ENCODE peak calls at places on chromosomes 3 and 15, in nine cellular contexts. One of them, this sample, is unnamed. For H3K27me3, the result is how much of the 10 kb centered on the place peaks cover.

GRCh38 chr3:169298247-169298992 is 365.1 kb downstream of the MECOM start:
- DNase-seq in heart right ventricle: no peak
- DNase-seq in aorta: no peak
- DNase-seq in colonic mucosa: peak
- DNase-seq in psoas muscle: no peak
- DNase-seq in HCT116: no peak
- DNase-seq in CD4-positive, alpha-beta memory T cell: no peak
- DNase-seq in upper lobe of right lung: no peak
- DNase-seq in GM23248: no peak
- DNase-seq in this sample: no peak

GRCh38 chr15:69265347-69265955 is 33.3 kb upstream of the PAQR5 start:
- DNase-seq in HCT116: peak
- DNase-seq in aorta: no peak
- DNase-seq in heart right ventricle: no peak
- DNase-seq in GM23248: peak
- DNase-seq in colonic mucosa: no peak
- DNase-seq in CD4-positive, alpha-beta memory T cell: no peak
- DNase-seq in upper lobe of right lung: no peak
- DNase-seq in psoas muscle: no peak
- DNase-seq in this sample: no peak

GRCh38 chr3:50264964-50265485 is 3.9 kb upstream of the SEMA3B start:
- DNase-seq in colonic mucosa: no peak
- DNase-seq in GM23248: no peak
- DNase-seq in psoas muscle: no peak
- DNase-seq in aorta: no peak
- DNase-seq in upper lobe of right lung: no peak
- DNase-seq in CD4-positive, alpha-beta memory T cell: peak
- DNase-seq in HCT116: peak
- DNase-seq in heart right ventricle: peak
- DNase-seq in this sample: no peak

GRCh38 chr15:66653852-66654251 is 48.2 kb upstream of the SMAD6 start:
- DNase-seq in aorta: no peak
- DNase-seq in upper lobe of right lung: no peak
- DNase-seq in psoas muscle: no peak
- DNase-seq in HCT116: no peak
- DNase-seq in heart right ventricle: no peak
- DNase-seq in GM23248: no peak
- DNase-seq in CD4-positive, alpha-beta memory T cell: no peak
- DNase-seq in colonic mucosa: no peak
- DNase-seq in this sample: no peak

GRCh38 chr3:54424283-54424682 is 301.9 kb downstream of the CACNA2D3 start:
- DNase-seq in colonic mucosa: no peak
- DNase-seq in HCT116: no peak
- DNase-seq in GM23248: no peak
- DNase-seq in upper lobe of right lung: no peak
- DNase-seq in CD4-positive, alpha-beta memory T cell: no peak
- DNase-seq in psoas muscle: no peak
- DNase-seq in aorta: no peak
- DNase-seq in heart right ventricle: no peak
- DNase-seq in this sample: no peak

GRCh38 chr15:58549013-58549779 is 117.4 kb downstream of the LIPC start:
- DNase-seq in heart right ventricle: no peak
- DNase-seq in upper lobe of right lung: no peak
- DNase-seq in HCT116: no peak
- DNase-seq in psoas muscle: no peak
- DNase-seq in CD4-positive, alpha-beta memory T cell: no peak
- DNase-seq in GM23248: no peak
- DNase-seq in colonic mucosa: no peak
- DNase-seq in aorta: peak
- DNase-seq in this sample: no peak

GRCh38 chr3:167001374-167001773 is 378.7 kb downstream of the ZBBX start:
- DNase-seq in upper lobe of right lung: no peak
- DNase-seq in HCT116: no peak
- DNase-seq in psoas muscle: no peak
- DNase-seq in CD4-positive, alpha-beta memory T cell: no peak
- DNase-seq in aorta: no peak
- DNase-seq in colonic mucosa: no peak
- DNase-seq in heart right ventricle: no peak
- DNase-seq in GM23248: no peak
- DNase-seq in this sample: no peak

GRCh38 chr3:190596341-190597285 is 82.7 kb downstream of the IL1RAP start:
- DNase-seq in HCT116: no peak
- DNase-seq in heart right ventricle: no peak
- DNase-seq in aorta: no peak
- DNase-seq in colonic mucosa: no peak
- DNase-seq in upper lobe of right lung: no peak
- DNase-seq in psoas muscle: no peak
- DNase-seq in GM23248: peak
- DNase-seq in CD4-positive, alpha-beta memory T cell: no peak
- DNase-seq in this sample: no peak

GRCh38 chr15:77688270-77689058 is 55.8 kb upstream of the LINGO1 start:
- DNase-seq in heart right ventricle: no peak
- DNase-seq in psoas muscle: peak
- DNase-seq in upper lobe of right lung: no peak
- DNase-seq in CD4-positive, alpha-beta memory T cell: no peak
- DNase-seq in colonic mucosa: no peak
- DNase-seq in GM23248: no peak
- DNase-seq in aorta: no peak
- DNase-seq in HCT116: no peak
- DNase-seq in this sample: no peak

GRCh38 chr15:77693576-77693975 is 60.9 kb upstream of the LINGO1 start:
- DNase-seq in HCT116: no peak
- DNase-seq in GM23248: no peak
- DNase-seq in upper lobe of right lung: no peak
- DNase-seq in psoas muscle: peak
- DNase-seq in heart right ventricle: no peak
- DNase-seq in colonic mucosa: no peak
- DNase-seq in CD4-positive, alpha-beta memory T cell: no peak
- DNase-seq in aorta: no peak
- DNase-seq in this sample: no peak

GRCh38 chr15:77692614-77693013 is 59.9 kb upstream of the LINGO1 start:
- DNase-seq in heart right ventricle: no peak
- DNase-seq in colonic mucosa: no peak
- DNase-seq in CD4-positive, alpha-beta memory T cell: no peak
- DNase-seq in upper lobe of right lung: no peak
- DNase-seq in aorta: no peak
- DNase-seq in psoas muscle: peak
- DNase-seq in GM23248: no peak
- DNase-seq in HCT116: no peak
- DNase-seq in this sample: no peak

GRCh38 chr15:77689821-77690220 is 57.1 kb upstream of the LINGO1 start:
- DNase-seq in aorta: no peak
- DNase-seq in CD4-positive, alpha-beta memory T cell: no peak
- DNase-seq in colonic mucosa: no peak
- DNase-seq in psoas muscle: no peak
- DNase-seq in upper lobe of right lung: no peak
- DNase-seq in heart right ventricle: no peak
- DNase-seq in GM23248: no peak
- DNase-seq in HCT116: no peak
- DNase-seq in this sample: no peak

GRCh38 chr15:77691607-77692006 is 58.9 kb upstream of the LINGO1 start:
- DNase-seq in aorta: no peak
- DNase-seq in colonic mucosa: no peak
- DNase-seq in CD4-positive, alpha-beta memory T cell: no peak
- DNase-seq in HCT116: no peak
- DNase-seq in GM23248: no peak
- DNase-seq in psoas muscle: no peak
- DNase-seq in heart right ventricle: no peak
- DNase-seq in upper lobe of right lung: no peak
- DNase-seq in this sample: no peak
- H3K27me3 ChIP-seq in aorta: under half
- H3K27me3 ChIP-seq in colonic mucosa: under half
- H3K27me3 ChIP-seq in CD4-positive, alpha-beta memory T cell: under half
- H3K27me3 ChIP-seq in HCT116: under half
- H3K27me3 ChIP-seq in GM23248: under half
- H3K27me3 ChIP-seq in psoas muscle: under half
- H3K27me3 ChIP-seq in heart right ventricle: half or more
- H3K27me3 ChIP-seq in upper lobe of right lung: half or more
- H3K27me3 ChIP-seq in this sample: under half

GRCh38 chr15:94403246-94403824 is 172.0 kb downstream of the MCTP2 start:
- DNase-seq in colonic mucosa: no peak
- DNase-seq in upper lobe of right lung: no peak
- DNase-seq in HCT116: no peak
- DNase-seq in psoas muscle: no peak
- DNase-seq in aorta: no peak
- DNase-seq in GM23248: no peak
- DNase-seq in heart right ventricle: no peak
- DNase-seq in CD4-positive, alpha-beta memory T cell: no peak
- DNase-seq in this sample: no peak

GRCh38 chr15:94395626-94396025 is 164.3 kb downstream of the MCTP2 start:
- DNase-seq in HCT116: no peak
- DNase-seq in heart right ventricle: no peak
- DNase-seq in colonic mucosa: no peak
- DNase-seq in CD4-positive, alpha-beta memory T cell: no peak
- DNase-seq in upper lobe of right lung: no peak
- DNase-seq in GM23248: peak
- DNase-seq in aorta: no peak
- DNase-seq in psoas muscle: no peak
- DNase-seq in this sample: no peak

GRCh38 chr15:94404733-94405283 is 173.4 kb downstream of the MCTP2 start:
- DNase-seq in upper lobe of right lung: no peak
- DNase-seq in psoas muscle: no peak
- DNase-seq in aorta: no peak
- DNase-seq in heart right ventricle: no peak
- DNase-seq in colonic mucosa: no peak
- DNase-seq in GM23248: no peak
- DNase-seq in HCT116: no peak
- DNase-seq in CD4-positive, alpha-beta memory T cell: no peak
- DNase-seq in this sample: no peak

GRCh38 chr15:94397377-94397776 is 166.0 kb downstream of the MCTP2 start:
- DNase-seq in GM23248: no peak
- DNase-seq in upper lobe of right lung: no peak
- DNase-seq in colonic mucosa: no peak
- DNase-seq in heart right ventricle: no peak
- DNase-seq in aorta: no peak
- DNase-seq in psoas muscle: no peak
- DNase-seq in HCT116: no peak
- DNase-seq in CD4-positive, alpha-beta memory T cell: no peak
- DNase-seq in this sample: no peak

DNA sequence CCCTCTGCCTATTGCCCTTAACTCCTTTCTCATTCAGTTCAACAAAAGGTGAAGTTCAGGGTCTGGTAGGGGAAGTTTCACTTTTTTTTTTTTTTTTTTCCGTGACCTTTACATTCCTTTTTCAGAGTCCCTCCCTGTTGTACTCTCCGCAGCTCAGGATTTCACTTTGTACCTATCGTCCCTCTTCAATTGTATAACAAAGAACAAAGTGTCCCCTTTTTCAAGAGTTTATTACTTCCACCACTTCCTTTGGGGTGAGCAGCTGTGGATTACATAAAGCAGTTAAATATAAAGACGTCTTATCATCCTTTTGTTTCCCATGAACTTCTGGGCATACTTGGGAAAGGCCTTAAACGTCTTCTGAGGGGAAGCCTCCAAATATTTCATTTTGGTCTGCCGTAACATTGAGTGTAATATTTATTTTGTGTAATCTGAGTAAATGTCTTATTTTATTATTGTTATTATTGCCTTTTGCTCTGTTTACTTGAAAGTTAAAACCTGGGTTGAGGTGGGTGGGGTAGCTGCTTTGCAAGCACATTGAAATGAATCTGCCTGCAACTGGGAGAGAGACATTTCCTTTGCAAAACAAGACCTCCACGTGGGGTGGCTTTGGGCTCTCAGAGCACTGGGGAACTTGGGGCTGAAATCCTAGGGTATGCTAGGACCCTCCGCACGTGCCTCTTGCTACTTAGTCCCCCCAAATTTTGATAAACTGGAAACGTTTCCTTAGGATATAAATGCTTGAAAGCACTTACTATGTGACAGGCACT is 169.3 kb downstream of the MCTP2 start:
- DNase-seq in heart right ventricle: no peak
- DNase-seq in HCT116: no peak
- DNase-seq in GM23248: no peak
- DNase-seq in upper lobe of right lung: no peak
- DNase-seq in aorta: no peak
- DNase-seq in CD4-positive, alpha-beta memory T cell: no peak
- DNase-seq in colonic mucosa: no peak
- DNase-seq in psoas muscle: no peak
- DNase-seq in this sample: no peak
- H3K4me3 ChIP-seq in heart right ventricle: no peak
- H3K4me3 ChIP-seq in HCT116: no peak
- H3K4me3 ChIP-seq in GM23248: no peak
- H3K4me3 ChIP-seq in upper lobe of right lung: no peak
- H3K4me3 ChIP-seq in aorta: no peak
- H3K4me3 ChIP-seq in CD4-positive, alpha-beta memory T cell: no peak
- H3K4me3 ChIP-seq in colonic mucosa: no peak
- H3K4me3 ChIP-seq in psoas muscle: no peak
- H3K4me3 ChIP-seq in this sample: no peak

DNA sequence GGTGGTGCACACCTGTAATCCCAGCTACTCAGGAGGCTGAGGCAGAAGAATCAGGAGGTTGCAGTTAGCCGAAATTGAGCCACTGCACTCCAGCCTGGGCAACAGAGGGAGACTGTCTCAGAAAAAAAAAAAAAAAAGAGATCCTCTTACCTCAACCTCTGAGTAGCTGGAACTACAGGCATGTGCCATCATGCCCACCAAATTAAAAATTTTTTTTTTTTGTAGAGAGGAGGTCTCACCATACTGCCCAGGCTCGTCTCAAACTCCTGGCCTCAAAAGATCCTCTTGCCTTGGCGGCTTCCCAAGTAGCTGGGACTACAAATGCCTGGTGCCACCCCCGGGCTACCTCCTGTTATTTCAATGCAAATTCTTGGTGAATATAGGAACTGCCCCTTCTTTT is 1.5 kb downstream of the UMPS start:
- DNase-seq in colonic mucosa: no peak
- DNase-seq in heart right ventricle: no peak
- DNase-seq in upper lobe of right lung: no peak
- DNase-seq in aorta: no peak
- DNase-seq in GM23248: no peak
- DNase-seq in CD4-positive, alpha-beta memory T cell: no peak
- DNase-seq in HCT116: no peak
- DNase-seq in psoas muscle: no peak
- DNase-seq in this sample: no peak
- H3K27me3 ChIP-seq in colonic mucosa: under half
- H3K27me3 ChIP-seq in heart right ventricle: under half
- H3K27me3 ChIP-seq in upper lobe of right lung: under half
- H3K27me3 ChIP-seq in aorta: under half
- H3K27me3 ChIP-seq in GM23248: under half
- H3K27me3 ChIP-seq in CD4-positive, alpha-beta memory T cell: under half
- H3K27me3 ChIP-seq in HCT116: under half
- H3K27me3 ChIP-seq in psoas muscle: under half
- H3K27me3 ChIP-seq in this sample: under half

GRCh38 chr3:175274056-175274455 is 414.9 kb downstream of the NAALADL2 start:
- DNase-seq in colonic mucosa: no peak
- DNase-seq in heart right ventricle: no peak
- DNase-seq in aorta: no peak
- DNase-seq in psoas muscle: no peak
- DNase-seq in HCT116: no peak
- DNase-seq in upper lobe of right lung: no peak
- DNase-seq in GM23248: no peak
- DNase-seq in CD4-positive, alpha-beta memory T cell: no peak
- DNase-seq in this sample: no peak

GRCh38 chr3:175269394-175269793 is 410.3 kb downstream of the NAALADL2 start:
- DNase-seq in aorta: no peak
- DNase-seq in GM23248: no peak
- DNase-seq in colonic mucosa: no peak
- DNase-seq in HCT116: no peak
- DNase-seq in CD4-positive, alpha-beta memory T cell: no peak
- DNase-seq in psoas muscle: no peak
- DNase-seq in upper lobe of right lung: no peak
- DNase-seq in heart right ventricle: no peak
- DNase-seq in this sample: no peak

GRCh38 chr3:175270199-175270837 is 411.2 kb downstream of the NAALADL2 start:
- DNase-seq in upper lobe of right lung: no peak
- DNase-seq in heart right ventricle: no peak
- DNase-seq in colonic mucosa: no peak
- DNase-seq in HCT116: no peak
- DNase-seq in CD4-positive, alpha-beta memory T cell: no peak
- DNase-seq in GM23248: peak
- DNase-seq in aorta: no peak
- DNase-seq in psoas muscle: no peak
- DNase-seq in this sample: no peak

GRCh38 chr3:175274474-175275218 is 415.5 kb downstream of the NAALADL2 start:
- DNase-seq in heart right ventricle: no peak
- DNase-seq in colonic mucosa: no peak
- DNase-seq in aorta: no peak
- DNase-seq in GM23248: no peak
- DNase-seq in psoas muscle: no peak
- DNase-seq in CD4-positive, alpha-beta memory T cell: no peak
- DNase-seq in upper lobe of right lung: no peak
- DNase-seq in HCT116: no peak
- DNase-seq in this sample: no peak

DNA sequence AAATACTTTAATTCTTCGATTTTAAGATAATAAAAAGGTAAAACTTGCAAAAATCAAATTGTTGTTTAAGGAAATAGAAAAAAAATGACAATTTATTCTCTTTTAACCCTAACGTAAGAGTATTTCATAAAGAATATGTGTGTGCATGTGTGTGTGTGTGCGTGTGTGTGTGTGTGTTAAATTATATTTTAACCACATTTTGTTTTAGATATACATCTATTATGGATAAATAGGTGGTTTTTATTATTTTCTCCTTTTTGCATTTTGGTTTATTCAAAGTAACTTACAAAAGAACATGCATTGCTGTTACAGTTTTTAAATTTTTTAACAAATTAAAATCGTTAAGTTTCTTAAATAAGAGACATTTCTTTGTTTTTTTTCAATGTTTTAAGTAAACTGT is 414.4 kb downstream of the NAALADL2 start:
- DNase-seq in heart right ventricle: no peak
- DNase-seq in GM23248: no peak
- DNase-seq in upper lobe of right lung: no peak
- DNase-seq in aorta: no peak
- DNase-seq in colonic mucosa: no peak
- DNase-seq in HCT116: no peak
- DNase-seq in CD4-positive, alpha-beta memory T cell: no peak
- DNase-seq in psoas muscle: no peak
- DNase-seq in this sample: no peak
- H3K4me3 ChIP-seq in heart right ventricle: no peak
- H3K4me3 ChIP-seq in GM23248: no peak
- H3K4me3 ChIP-seq in upper lobe of right lung: no peak
- H3K4me3 ChIP-seq in aorta: no peak
- H3K4me3 ChIP-seq in colonic mucosa: no peak
- H3K4me3 ChIP-seq in HCT116: no peak
- H3K4me3 ChIP-seq in CD4-positive, alpha-beta memory T cell: no peak
- H3K4me3 ChIP-seq in psoas muscle: no peak
- H3K4me3 ChIP-seq in this sample: no peak

This sample was measured in CD8-positive, alpha-beta T cell.